ENCODE peak calls at places on chromosomes 7 and 10, in seven cellular contexts. F is HepG2, K is GM12892, C is SK-N-SH, D is H1, P is K562, H is GM12878. G is an unnamed sample.

GRCh38 chr10:14063531-14064317 is 267.0 kb downstream of the FRMD4A start:
- DNase-seq in D (no peak), K (no peak), P (no peak), F (no peak), C (no peak), H (no peak), G (no peak)

GRCh38 chr10:33277135-33277536 is 57.3 kb downstream of the NRP1 start:
- DNase-seq in C (peak), P (no peak), H (no peak), K (no peak), F (no peak), D (no peak), G (no peak)

GRCh38 chr7:159144756-159145543 is at the start of gene VIPR2:
- DNase-seq in H (no peak), C (peak), F (no peak), K (no peak), P (no peak), D (no peak), G (no peak)

GRCh38 chr10:113854019-113854756 is at the start of the genes DCLRE1A and NHLRC2:
- DNase-seq in K (peak), H (no peak), P (peak), F (peak), C (peak), D (peak), G (peak)

GRCh38 chr7:112550468-112551060 is 69.8 kb downstream of the LSMEM1 start:
- DNase-seq in C (peak), K (no peak), P (peak), D (no peak), F (peak), H (peak), G (peak)

GRCh38 chr10:75250934-75251333 is 15.2 kb upstream of the COMTD1 start:
- DNase-seq in P (no peak), K (no peak), H (no peak), D (no peak), C (no peak), F (no peak), G (no peak)

GRCh38 chr7:45686441-45687184 is 112.4 kb downstream of the ADCY1 start:
- DNase-seq in C (no peak), K (no peak), F (no peak), D (no peak), P (no peak), H (no peak), G (no peak)

GRCh38 chr10:81828251-81828650 is 46.7 kb upstream of the NRG3 start:
- DNase-seq in F (no peak), D (no peak), C (no peak), P (no peak), H (no peak), K (no peak), G (no peak)

GRCh38 chr7:131826960-131827359 is 270.5 kb upstream of the PODXL start:
- DNase-seq in K (no peak), F (no peak), P (no peak), D (no peak), H (no peak), C (no peak), G (no peak)

GRCh38 chr7:98352621-98353020 is 48.3 kb downstream of the BAIAP2L1 start:
- DNase-seq in D (no peak), K (no peak), P (no peak), F (no peak), C (no peak), H (no peak), G (no peak)

DNA sequence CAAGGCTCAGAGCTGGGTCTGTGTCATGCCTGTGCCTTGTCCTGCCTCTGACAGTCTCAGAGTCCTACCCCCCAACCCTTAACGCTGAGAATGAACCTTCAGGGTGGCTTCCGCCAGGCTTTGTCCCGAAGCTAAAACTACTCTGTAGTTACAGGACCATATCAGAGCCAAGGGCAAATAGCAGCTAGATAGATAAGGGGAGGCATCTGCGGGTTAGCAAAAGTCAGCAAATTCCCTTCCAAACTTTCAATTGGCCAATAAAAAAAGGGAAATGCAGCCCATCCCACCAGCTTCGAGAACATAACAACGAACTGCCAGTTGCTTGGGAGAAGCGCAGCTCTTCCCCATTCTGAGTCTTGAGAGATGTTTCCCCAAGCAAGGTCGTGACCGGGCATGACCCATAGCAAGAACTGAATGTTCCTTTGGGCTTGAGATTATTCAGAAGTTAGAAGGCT is 17.7 kb downstream of the CCL24 start:
- DNase-seq in D (no peak), P (peak), H (no peak), C (no peak), K (no peak), F (no peak), G (no peak)
- TF ChIP-seq TAF1 in D (no peak), P (no peak), H (no peak), C (no peak), K (no peak), F (no peak), G (no peak)

DNA sequence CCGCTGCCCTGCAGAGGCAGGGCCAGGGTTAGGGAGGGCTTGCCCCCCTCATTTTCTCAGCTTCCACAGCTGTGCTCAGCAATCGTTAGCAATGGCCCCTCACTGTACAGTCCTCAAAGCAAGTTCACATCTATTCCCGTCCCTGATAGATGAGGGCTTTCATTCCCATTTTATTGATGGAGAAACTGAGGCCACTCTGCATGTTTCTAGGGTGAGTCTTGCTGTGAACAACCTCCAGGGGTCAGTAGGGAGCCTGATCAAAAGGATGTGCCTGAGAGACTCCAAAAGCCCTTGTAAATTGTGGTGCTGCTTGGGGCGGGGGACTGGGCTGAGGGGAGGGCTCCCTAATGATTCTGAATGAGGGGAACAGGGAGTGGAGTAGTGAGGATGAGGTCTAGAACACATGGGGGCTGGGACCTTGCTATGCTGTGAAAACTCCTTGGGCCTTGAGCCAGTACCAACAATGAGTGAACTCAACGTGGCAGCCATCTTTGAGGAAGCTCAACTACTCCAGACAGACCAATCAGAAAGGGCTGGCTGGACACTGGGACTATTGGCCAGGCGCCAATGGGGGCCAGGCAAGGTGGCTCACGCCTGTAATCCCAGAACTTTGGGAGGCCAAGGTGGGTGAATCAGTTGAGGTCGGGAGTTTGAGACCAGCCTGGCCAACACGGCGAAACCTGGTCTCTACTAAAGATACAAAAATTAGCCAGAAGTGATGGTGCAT is 6.7 kb upstream of the GRIFIN start:
- DNase-seq in K (no peak), H (no peak), D (no peak), F (no peak), P (no peak), C (no peak), G (no peak)
- TF ChIP-seq TAF1 in K (no peak), H (no peak), D (no peak), F (no peak), P (no peak), C (no peak), G (no peak)

DNA sequence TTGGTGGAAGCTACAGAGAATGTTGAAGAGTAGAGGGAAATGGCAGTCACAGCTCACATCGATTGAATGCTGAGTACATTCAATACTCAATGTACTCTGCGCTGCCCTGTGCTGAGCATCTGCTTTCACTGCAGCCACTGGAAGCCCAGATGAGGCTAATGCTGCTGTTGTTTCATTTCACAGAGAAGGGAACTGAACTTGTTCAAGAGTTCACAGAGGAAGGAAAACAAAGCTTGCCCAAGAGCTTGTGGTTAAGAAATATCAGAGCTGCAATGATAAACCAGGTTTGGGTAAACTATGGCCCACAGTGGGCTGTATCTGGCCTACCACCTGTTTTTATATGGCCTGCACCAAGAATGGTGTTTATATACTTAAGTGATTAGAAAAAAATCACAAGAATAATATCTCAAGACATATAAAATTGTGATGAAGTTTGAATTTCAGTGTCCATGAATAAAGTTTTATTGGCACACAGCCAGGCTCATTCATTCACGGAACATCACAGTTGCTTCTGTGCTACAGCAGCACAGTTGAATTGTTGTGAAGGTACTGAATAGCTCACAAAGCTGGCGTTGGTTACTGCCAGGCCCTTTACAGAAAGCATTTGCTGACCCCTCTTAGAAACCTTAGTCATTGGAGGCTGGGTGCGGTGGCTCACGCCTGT is 64.1 kb downstream of the CFAP58 start:
- DNase-seq in P (no peak), C (no peak), K (no peak), H (no peak), D (no peak), F (no peak), G (no peak)
- TF ChIP-seq TAF1 in P (no peak), C (no peak), K (no peak), H (no peak), D (no peak), F (no peak), G (no peak)

GRCh38 chr7:27685209-27685608 is 22.5 kb upstream of the HIBADH start:
- DNase-seq in K (no peak), C (no peak), P (no peak), D (no peak), F (no peak), H (no peak), G (no peak)

GRCh38 chr7:27686315-27686714 is 23.6 kb upstream of the HIBADH start:
- DNase-seq in F (peak), C (no peak), K (no peak), H (no peak), P (no peak), D (no peak), G (no peak)

GRCh38 chr7:27688056-27688455 is 25.4 kb upstream of the HIBADH start:
- DNase-seq in F (no peak), H (no peak), P (no peak), C (no peak), K (no peak), D (no peak), G (no peak)

GRCh38 chr7:27685893-27686292 is 23.2 kb upstream of the HIBADH start:
- DNase-seq in K (no peak), D (no peak), F (no peak), P (no peak), C (no peak), H (no peak), G (no peak)

GRCh38 chr7:27684491-27684890 is 21.8 kb upstream of the HIBADH start:
- DNase-seq in H (no peak), C (no peak), D (no peak), K (no peak), F (no peak), P (no peak), G (no peak)
- TF ChIP-seq TAF1 in H (no peak), C (no peak), D (no peak), K (no peak), F (no peak), P (no peak), G (no peak)

GRCh38 chr7:114957434-114957833 is 35.5 kb downstream of the MDFIC start:
- DNase-seq in H (no peak), F (no peak), K (no peak), C (no peak), D (no peak), P (no peak), G (no peak)

GRCh38 chr7:114956702-114957101 is 34.8 kb downstream of the MDFIC start:
- DNase-seq in F (no peak), C (no peak), D (no peak), P (no peak), K (no peak), H (no peak), G (no peak)

GRCh38 chr7:114949227-114949626 is 27.3 kb downstream of the MDFIC start:
- DNase-seq in K (no peak), C (no peak), D (no peak), P (no peak), H (no peak), F (no peak), G (no peak)

GRCh38 chr7:114953724-114954123 is 31.8 kb downstream of the MDFIC start:
- DNase-seq in H (no peak), K (no peak), D (no peak), F (no peak), P (no peak), C (no peak), G (no peak)

DNA sequence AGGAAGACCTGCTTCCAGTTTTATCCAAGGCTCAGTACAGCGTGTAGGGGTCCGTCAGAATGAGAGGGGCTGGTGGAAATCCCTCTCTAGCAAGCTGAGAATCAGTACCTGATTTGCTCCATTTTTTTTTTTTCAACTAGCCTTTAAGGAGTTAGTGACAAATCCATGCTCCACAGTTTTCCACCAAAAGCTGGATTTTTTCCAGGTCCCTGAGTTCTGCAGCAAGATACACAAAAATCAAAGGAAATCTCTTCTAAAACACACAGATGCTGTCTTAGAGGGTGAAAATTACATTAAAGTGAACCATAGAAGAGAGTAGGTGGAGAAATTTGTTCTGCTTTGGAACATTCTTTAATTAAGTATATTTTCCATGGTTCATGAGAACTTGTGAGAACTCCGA is 30.4 kb downstream of the MDFIC start:
- DNase-seq in C (no peak), D (no peak), F (no peak), P (no peak), K (no peak), H (no peak), G (no peak)
- TF ChIP-seq TAF1 in C (no peak), D (no peak), F (no peak), P (no peak), K (no peak), H (no peak), G (no peak)

GRCh38 chr10:107129013-107129412 is 35.5 kb downstream of the SORCS1 start:
- DNase-seq in C (no peak), F (no peak), H (no peak), K (no peak), P (no peak), D (no peak), G (no peak)

GRCh38 chr10:107126668-107127067 is 37.8 kb downstream of the SORCS1 start:
- DNase-seq in H (no peak), P (no peak), C (peak), F (no peak), D (no peak), K (no peak), G (no peak)
- TF ChIP-seq TAF1 in H (no peak), P (no peak), C (no peak), F (no peak), D (no peak), K (no peak), G (no peak)

DNA sequence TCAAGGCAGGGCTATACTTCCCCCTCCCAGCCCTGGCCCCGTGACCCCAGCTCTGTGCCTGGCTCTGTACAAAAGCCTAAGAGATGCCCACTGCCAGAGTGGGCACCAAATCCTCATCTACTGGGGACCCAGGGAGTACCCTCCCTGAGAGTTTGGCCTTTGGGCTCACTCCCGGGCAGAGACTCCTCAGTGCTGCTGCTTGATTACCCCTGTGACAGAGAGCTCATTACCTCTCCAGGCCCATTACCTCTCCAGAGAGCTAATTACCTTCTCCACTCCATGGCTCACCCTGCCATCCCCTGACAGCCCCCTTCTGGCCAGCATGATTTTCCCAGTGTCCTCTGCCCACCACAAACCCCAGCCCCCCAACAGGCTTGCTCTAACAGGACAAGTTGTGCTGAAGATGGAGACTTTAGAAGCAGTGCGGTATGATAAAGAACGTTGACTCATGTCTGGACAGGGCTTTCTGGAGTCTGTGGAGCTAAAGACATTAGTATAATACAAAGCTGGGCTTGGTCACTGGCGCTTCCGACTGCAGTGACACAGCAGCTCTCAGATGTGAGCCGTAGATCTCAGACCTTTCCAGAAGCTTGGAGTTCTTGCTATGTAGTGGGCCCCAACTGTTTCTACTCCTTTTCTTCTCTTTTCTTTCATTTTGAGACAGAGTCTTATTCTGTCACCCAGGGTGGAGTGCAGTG is 111.3 kb upstream of the KCTD7 start:
- DNase-seq in H (no peak), P (no peak), K (no peak), D (no peak), F (no peak), C (no peak), G (no peak)
- TF ChIP-seq TAF1 in H (no peak), P (no peak), K (no peak), D (no peak), F (no peak), C (no peak), G (no peak)

GRCh38 chr10:94061026-94061425 is 67.3 kb downstream of the PLCE1 start:
- DNase-seq in F (no peak), H (no peak), K (no peak), P (no peak), D (no peak), C (no peak), G (no peak)

GRCh38 chr10:94053639-94053932 is 59.9 kb downstream of the PLCE1 start:
- DNase-seq in F (no peak), H (no peak), C (no peak), P (no peak), D (no peak), K (no peak), G (no peak)

GRCh38 chr10:94062611-94063010 is 68.9 kb downstream of the PLCE1 start:
- DNase-seq in C (no peak), P (no peak), K (no peak), D (no peak), H (no peak), F (no peak), G (no peak)

DNA sequence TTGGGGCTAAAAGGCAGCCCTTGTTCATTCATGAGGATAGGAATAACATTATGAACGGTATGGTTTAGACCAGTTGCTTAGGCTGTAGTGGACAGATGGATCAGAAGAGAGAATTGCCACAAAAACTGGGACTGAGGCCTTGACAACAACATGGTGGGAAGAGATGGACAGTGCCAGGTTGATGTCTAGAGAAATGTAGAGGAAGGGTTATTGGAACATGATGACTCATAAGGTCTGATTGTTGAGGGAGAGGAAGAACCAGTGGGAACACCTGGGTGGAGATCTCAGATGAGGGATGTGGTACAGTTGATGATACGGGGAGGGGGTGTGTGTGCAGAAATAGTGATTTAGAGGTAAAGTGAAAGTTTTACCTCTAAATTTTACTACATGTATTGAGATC is 65.4 kb downstream of the PLCE1 start:
- DNase-seq in D (no peak), F (no peak), K (no peak), C (no peak), P (no peak), H (no peak), G (no peak)
- TF ChIP-seq TAF1 in D (no peak), F (no peak), K (no peak), C (no peak), P (no peak), H (no peak), G (no peak)